ENCODE peak calls at places on chromosomes 3 and 15, in six cellular contexts. N is hippocampal formation; U is activated CD8-positive, alpha-beta T cell treated with anti-CD3 and anti-CD28 coated beads, Interleukin-2, amount 10 ng/mL, durations not matched to agents 7 days and 5 days; G is T-helper 1 cell; L is nucleus accumbens; Y is AML-193. W is an unnamed sample.

GRCh38 chr15:25671132-25671531 is 192.0 kb downstream of the ATP10A start:
- DNase-seq in Y (no peak), G (no peak), L (no peak), N (no peak), U (no peak), W (no peak)

GRCh38 chr3:15631426-15632211 is 30.1 kb downstream of the BTD start:
- DNase-seq in N (no peak), U (no peak), L (no peak), G (no peak), Y (no peak), W (no peak)

GRCh38 chr3:44235604-44236484 is 5.8 kb upstream of the TOPAZ1 start:
- DNase-seq in L (no peak), G (peak; percentile 25), N (peak; percentile 59), Y (peak; percentile 97), U (peak; percentile 69), W (peak; percentile 86)

GRCh38 chr15:48520376-48521155 is 124.9 kb downstream of the FBN1 start:
- DNase-seq in U (no peak), Y (no peak), G (no peak), L (no peak), N (no peak), W (no peak)

GRCh38 chr3:134883697-134884385 is 88.8 kb downstream of the EPHB1 start:
- DNase-seq in N (no peak), G (no peak), U (no peak), L (no peak), Y (no peak), W (no peak)

GRCh38 chr3:67515778-67516177 is 138.6 kb downstream of the SUCLG2 start:
- DNase-seq in L (no peak), G (no peak), N (no peak), Y (no peak), U (no peak), W (no peak)

GRCh38 chr3:51975857-51976549 is 1.1 kb downstream of the ABHD14A start:
- DNase-seq in Y (no peak), U (peak; percentile 50), G (no peak), N (peak; percentile 73), L (no peak), W (no peak)

GRCh38 chr3:128419311-128419710 is 47.4 kb downstream of the DNAJB8 start:
- DNase-seq in G (no peak), Y (no peak), U (no peak), L (no peak), N (no peak), W (no peak)

GRCh38 chr3:84836961-84837360 is 121.8 kb upstream of the CADM2 start:
- DNase-seq in G (no peak), N (no peak), Y (no peak), U (no peak), L (no peak), W (no peak)

GRCh38 chr15:70299931-70300858 is 202.5 kb upstream of the TLE3 start:
- DNase-seq in L (no peak), Y (no peak), N (no peak), U (peak; percentile 90), G (peak; percentile 63), W (no peak)

GRCh38 chr15:47887181-47887580 is 169.9 kb downstream of the SEMA6D start:
- DNase-seq in N (no peak), L (no peak), Y (no peak), G (no peak), U (no peak), W (no peak)

GRCh38 chr15:77577350-77577749 is 55.4 kb downstream of the LINGO1 start:
- DNase-seq in U (no peak), Y (no peak), G (no peak), N (peak; percentile 75), L (no peak), W (no peak)

GRCh38 chr3:139122612-139123011 is 77.9 kb upstream of the PRR23C start:
- DNase-seq in Y (no peak), G (no peak), U (no peak), N (no peak), L (no peak), W (no peak)

GRCh38 chr3:140441006-140441405 is 236.9 kb upstream of the TRIM42 start:
- DNase-seq in G (no peak), L (no peak), U (no peak), Y (no peak), N (no peak), W (peak; percentile 72)

GRCh38 chr15:25787855-25788521 is 75.1 kb downstream of the ATP10A start:
- DNase-seq in G (no peak), N (no peak), Y (no peak), L (no peak), U (no peak), W (no peak)

GRCh38 chr3:74426571-74426970 is 187.9 kb downstream of the CNTN3 start:
- DNase-seq in U (no peak), G (no peak), N (no peak), Y (no peak), L (no peak), W (no peak)

GRCh38 chr15:88878720-88879184 is 16.6 kb downstream of the HAPLN3 start:
- DNase-seq in L (no peak), N (no peak), G (no peak), U (peak; percentile 58), Y (peak; percentile 19), W (no peak)

GRCh38 chr3:88936837-88937236 is 170.6 kb upstream of the EPHA3 start:
- DNase-seq in G (no peak), N (no peak), Y (no peak), U (no peak), L (no peak), W (no peak)

GRCh38 chr15:77550275-77551251 is 82.1 kb downstream of the LINGO1 start:
- DNase-seq in N (no peak), G (no peak), Y (no peak), U (no peak), L (no peak), W (no peak)

GRCh38 chr3:136606990-136607389 is 145.2 kb downstream of the STAG1 start:
- DNase-seq in L (no peak), G (no peak), N (no peak), Y (no peak), U (no peak), W (no peak)

GRCh38 chr3:141854559-141854958 is 21.9 kb upstream of the ATP1B3 start:
- DNase-seq in N (no peak), G (no peak), U (no peak), L (no peak), Y (no peak), W (no peak)